ENCODE peak calls at places on chromosomes 13 and 19, in four cellular contexts. One of them, this sample, is unnamed.

GRCh38 chr13:32638739-32639138 is 52.5 kb downstream of the PDS5B start:
- DNase-seq in NCI-H69: no peak
- DNase-seq in activated T-helper 1 cell treated with anti-CD3 and anti-CD28 coated beads, Interleukin-12 subunit alpha, Interleukin-12 subunit beta, Interleukin-2, Interleukin-4 antibody, amounts not matched to agents 30 ng/mL and 10 ng/mL and 1 ng/mL, durations not matched to agents 14 hours and 24 hours and 36 hours: no peak
- DNase-seq in GM23338: no peak
- DNase-seq in this sample: no peak

GRCh38 chr13:50584856-50585580 is 258.5 kb downstream of the DLEU7 start:
- DNase-seq in NCI-H69: no peak
- DNase-seq in GM23338: peak
- DNase-seq in activated T-helper 1 cell treated with anti-CD3 and anti-CD28 coated beads, Interleukin-12 subunit alpha, Interleukin-12 subunit beta, Interleukin-2, Interleukin-4 antibody, amounts not matched to agents 30 ng/mL and 10 ng/mL and 1 ng/mL, durations not matched to agents 14 hours and 24 hours and 36 hours: no peak
- DNase-seq in this sample: no peak

GRCh38 chr13:24032674-24033073 is 127.8 kb upstream of the SPATA13 start:
- DNase-seq in activated T-helper 1 cell treated with anti-CD3 and anti-CD28 coated beads, Interleukin-12 subunit alpha, Interleukin-12 subunit beta, Interleukin-2, Interleukin-4 antibody, amounts not matched to agents 30 ng/mL and 10 ng/mL and 1 ng/mL, durations not matched to agents 14 hours and 24 hours and 36 hours: no peak
- DNase-seq in GM23338: no peak
- DNase-seq in NCI-H69: no peak
- DNase-seq in this sample: peak

GRCh38 chr19:29855771-29856510 is 44.1 kb downstream of the CCNE1 start:
- DNase-seq in NCI-H69: no peak
- DNase-seq in GM23338: no peak
- DNase-seq in activated T-helper 1 cell treated with anti-CD3 and anti-CD28 coated beads, Interleukin-12 subunit alpha, Interleukin-12 subunit beta, Interleukin-2, Interleukin-4 antibody, amounts not matched to agents 30 ng/mL and 10 ng/mL and 1 ng/mL, durations not matched to agents 14 hours and 24 hours and 36 hours: no peak
- DNase-seq in this sample: no peak

GRCh38 chr19:5001547-5002131 is 32.7 kb downstream of the KDM4B start:
- DNase-seq in activated T-helper 1 cell treated with anti-CD3 and anti-CD28 coated beads, Interleukin-12 subunit alpha, Interleukin-12 subunit beta, Interleukin-2, Interleukin-4 antibody, amounts not matched to agents 30 ng/mL and 10 ng/mL and 1 ng/mL, durations not matched to agents 14 hours and 24 hours and 36 hours: no peak
- DNase-seq in NCI-H69: peak
- DNase-seq in GM23338: peak
- DNase-seq in this sample: peak

GRCh38 chr19:12090807-12091206 is 26.3 kb downstream of the ZNF844 start:
- DNase-seq in NCI-H69: peak
- DNase-seq in activated T-helper 1 cell treated with anti-CD3 and anti-CD28 coated beads, Interleukin-12 subunit alpha, Interleukin-12 subunit beta, Interleukin-2, Interleukin-4 antibody, amounts not matched to agents 30 ng/mL and 10 ng/mL and 1 ng/mL, durations not matched to agents 14 hours and 24 hours and 36 hours: peak
- DNase-seq in GM23338: peak
- DNase-seq in this sample: peak

GRCh38 chr19:29890392-29890791 is 51.6 kb upstream of the URI1 start:
- DNase-seq in GM23338: no peak
- DNase-seq in NCI-H69: no peak
- DNase-seq in activated T-helper 1 cell treated with anti-CD3 and anti-CD28 coated beads, Interleukin-12 subunit alpha, Interleukin-12 subunit beta, Interleukin-2, Interleukin-4 antibody, amounts not matched to agents 30 ng/mL and 10 ng/mL and 1 ng/mL, durations not matched to agents 14 hours and 24 hours and 36 hours: no peak
- DNase-seq in this sample: no peak

GRCh38 chr19:5150902-5151741 is 182.2 kb downstream of the KDM4B start:
- DNase-seq in GM23338: peak
- DNase-seq in NCI-H69: no peak
- DNase-seq in activated T-helper 1 cell treated with anti-CD3 and anti-CD28 coated beads, Interleukin-12 subunit alpha, Interleukin-12 subunit beta, Interleukin-2, Interleukin-4 antibody, amounts not matched to agents 30 ng/mL and 10 ng/mL and 1 ng/mL, durations not matched to agents 14 hours and 24 hours and 36 hours: no peak
- DNase-seq in this sample: no peak

GRCh38 chr13:46926856-46927625 is 30.2 kb upstream of the HTR2A start:
- DNase-seq in NCI-H69: no peak
- DNase-seq in activated T-helper 1 cell treated with anti-CD3 and anti-CD28 coated beads, Interleukin-12 subunit alpha, Interleukin-12 subunit beta, Interleukin-2, Interleukin-4 antibody, amounts not matched to agents 30 ng/mL and 10 ng/mL and 1 ng/mL, durations not matched to agents 14 hours and 24 hours and 36 hours: no peak
- DNase-seq in GM23338: no peak
- DNase-seq in this sample: peak

GRCh38 chr13:97116754-97117153 is 105.4 kb upstream of the MBNL2 start:
- DNase-seq in NCI-H69: peak
- DNase-seq in GM23338: peak
- DNase-seq in activated T-helper 1 cell treated with anti-CD3 and anti-CD28 coated beads, Interleukin-12 subunit alpha, Interleukin-12 subunit beta, Interleukin-2, Interleukin-4 antibody, amounts not matched to agents 30 ng/mL and 10 ng/mL and 1 ng/mL, durations not matched to agents 14 hours and 24 hours and 36 hours: no peak
- DNase-seq in this sample: peak

GRCh38 chr13:111429064-111429558 is 108.7 kb downstream of the TEX29 start:
- DNase-seq in activated T-helper 1 cell treated with anti-CD3 and anti-CD28 coated beads, Interleukin-12 subunit alpha, Interleukin-12 subunit beta, Interleukin-2, Interleukin-4 antibody, amounts not matched to agents 30 ng/mL and 10 ng/mL and 1 ng/mL, durations not matched to agents 14 hours and 24 hours and 36 hours: peak
- DNase-seq in GM23338: peak
- DNase-seq in NCI-H69: peak
- DNase-seq in this sample: peak

GRCh38 chr13:112877496-112877895 is 91.5 kb upstream of the MCF2L start:
- DNase-seq in GM23338: no peak
- DNase-seq in NCI-H69: no peak
- DNase-seq in activated T-helper 1 cell treated with anti-CD3 and anti-CD28 coated beads, Interleukin-12 subunit alpha, Interleukin-12 subunit beta, Interleukin-2, Interleukin-4 antibody, amounts not matched to agents 30 ng/mL and 10 ng/mL and 1 ng/mL, durations not matched to agents 14 hours and 24 hours and 36 hours: no peak
- DNase-seq in this sample: no peak

GRCh38 chr19:33507021-33507956 is 14.3 kb downstream of the PEPD start:
- DNase-seq in NCI-H69: no peak
- DNase-seq in GM23338: peak
- DNase-seq in activated T-helper 1 cell treated with anti-CD3 and anti-CD28 coated beads, Interleukin-12 subunit alpha, Interleukin-12 subunit beta, Interleukin-2, Interleukin-4 antibody, amounts not matched to agents 30 ng/mL and 10 ng/mL and 1 ng/mL, durations not matched to agents 14 hours and 24 hours and 36 hours: no peak
- DNase-seq in this sample: no peak

GRCh38 chr19:49400034-49400433 is 12.0 kb downstream of the KASH5 start:
- DNase-seq in GM23338: no peak
- DNase-seq in NCI-H69: no peak
- DNase-seq in activated T-helper 1 cell treated with anti-CD3 and anti-CD28 coated beads, Interleukin-12 subunit alpha, Interleukin-12 subunit beta, Interleukin-2, Interleukin-4 antibody, amounts not matched to agents 30 ng/mL and 10 ng/mL and 1 ng/mL, durations not matched to agents 14 hours and 24 hours and 36 hours: no peak
- DNase-seq in this sample: no peak

GRCh38 chr19:7897289-7897688 is 6.4 kb upstream of the MAP2K7 start:
- DNase-seq in GM23338: no peak
- DNase-seq in NCI-H69: no peak
- DNase-seq in activated T-helper 1 cell treated with anti-CD3 and anti-CD28 coated beads, Interleukin-12 subunit alpha, Interleukin-12 subunit beta, Interleukin-2, Interleukin-4 antibody, amounts not matched to agents 30 ng/mL and 10 ng/mL and 1 ng/mL, durations not matched to agents 14 hours and 24 hours and 36 hours: no peak
- DNase-seq in this sample: no peak

GRCh38 chr13:25170554-25171107 is 1.5 kb downstream of the AMER2 start:
- DNase-seq in NCI-H69: peak
- DNase-seq in activated T-helper 1 cell treated with anti-CD3 and anti-CD28 coated beads, Interleukin-12 subunit alpha, Interleukin-12 subunit beta, Interleukin-2, Interleukin-4 antibody, amounts not matched to agents 30 ng/mL and 10 ng/mL and 1 ng/mL, durations not matched to agents 14 hours and 24 hours and 36 hours: no peak
- DNase-seq in GM23338: peak
- DNase-seq in this sample: no peak

GRCh38 chr13:39269411-39269810 is 231.2 kb downstream of the NHLRC3 start:
- DNase-seq in activated T-helper 1 cell treated with anti-CD3 and anti-CD28 coated beads, Interleukin-12 subunit alpha, Interleukin-12 subunit beta, Interleukin-2, Interleukin-4 antibody, amounts not matched to agents 30 ng/mL and 10 ng/mL and 1 ng/mL, durations not matched to agents 14 hours and 24 hours and 36 hours: no peak
- DNase-seq in GM23338: no peak
- DNase-seq in NCI-H69: no peak
- DNase-seq in this sample: no peak

GRCh38 chr19:53882391-53883050 is 524 bp downstream of the PRKCG start:
- DNase-seq in activated T-helper 1 cell treated with anti-CD3 and anti-CD28 coated beads, Interleukin-12 subunit alpha, Interleukin-12 subunit beta, Interleukin-2, Interleukin-4 antibody, amounts not matched to agents 30 ng/mL and 10 ng/mL and 1 ng/mL, durations not matched to agents 14 hours and 24 hours and 36 hours: no peak
- DNase-seq in GM23338: peak
- DNase-seq in NCI-H69: peak
- DNase-seq in this sample: no peak

GRCh38 chr13:102707465-102707864 is 12.6 kb upstream of the METTL21C start:
- DNase-seq in activated T-helper 1 cell treated with anti-CD3 and anti-CD28 coated beads, Interleukin-12 subunit alpha, Interleukin-12 subunit beta, Interleukin-2, Interleukin-4 antibody, amounts not matched to agents 30 ng/mL and 10 ng/mL and 1 ng/mL, durations not matched to agents 14 hours and 24 hours and 36 hours: no peak
- DNase-seq in GM23338: no peak
- DNase-seq in NCI-H69: peak
- DNase-seq in this sample: peak

GRCh38 chr13:112457081-112457480 is 80.9 kb downstream of the SPACA7 start:
- DNase-seq in activated T-helper 1 cell treated with anti-CD3 and anti-CD28 coated beads, Interleukin-12 subunit alpha, Interleukin-12 subunit beta, Interleukin-2, Interleukin-4 antibody, amounts not matched to agents 30 ng/mL and 10 ng/mL and 1 ng/mL, durations not matched to agents 14 hours and 24 hours and 36 hours: no peak
- DNase-seq in NCI-H69: no peak
- DNase-seq in GM23338: no peak
- DNase-seq in this sample: no peak

GRCh38 chr19:38830039-38830733 is 1.4 kb downstream of the ECH1 start:
- DNase-seq in GM23338: no peak
- DNase-seq in NCI-H69: no peak
- DNase-seq in activated T-helper 1 cell treated with anti-CD3 and anti-CD28 coated beads, Interleukin-12 subunit alpha, Interleukin-12 subunit beta, Interleukin-2, Interleukin-4 antibody, amounts not matched to agents 30 ng/mL and 10 ng/mL and 1 ng/mL, durations not matched to agents 14 hours and 24 hours and 36 hours: no peak
- DNase-seq in this sample: no peak

GRCh38 chr19:53182202-53182601 is 11.0 kb downstream of the ZNF665 start:
- DNase-seq in GM23338: no peak
- DNase-seq in NCI-H69: no peak
- DNase-seq in activated T-helper 1 cell treated with anti-CD3 and anti-CD28 coated beads, Interleukin-12 subunit alpha, Interleukin-12 subunit beta, Interleukin-2, Interleukin-4 antibody, amounts not matched to agents 30 ng/mL and 10 ng/mL and 1 ng/mL, durations not matched to agents 14 hours and 24 hours and 36 hours: no peak
- DNase-seq in this sample: no peak

GRCh38 chr19:31066385-31066784 is 282.9 kb downstream of the TSHZ3 start:
- DNase-seq in GM23338: no peak
- DNase-seq in NCI-H69: no peak
- DNase-seq in activated T-helper 1 cell treated with anti-CD3 and anti-CD28 coated beads, Interleukin-12 subunit alpha, Interleukin-12 subunit beta, Interleukin-2, Interleukin-4 antibody, amounts not matched to agents 30 ng/mL and 10 ng/mL and 1 ng/mL, durations not matched to agents 14 hours and 24 hours and 36 hours: no peak
- DNase-seq in this sample: peak

GRCh38 chr13:42486711-42487198 is 87.2 kb upstream of the TNFSF11 start:
- DNase-seq in GM23338: no peak
- DNase-seq in activated T-helper 1 cell treated with anti-CD3 and anti-CD28 coated beads, Interleukin-12 subunit alpha, Interleukin-12 subunit beta, Interleukin-2, Interleukin-4 antibody, amounts not matched to agents 30 ng/mL and 10 ng/mL and 1 ng/mL, durations not matched to agents 14 hours and 24 hours and 36 hours: no peak
- DNase-seq in NCI-H69: no peak
- DNase-seq in this sample: peak

GRCh38 chr13:101919541-101920306 is 467.2 kb downstream of the ITGBL1 start:
- DNase-seq in NCI-H69: peak
- DNase-seq in GM23338: peak
- DNase-seq in activated T-helper 1 cell treated with anti-CD3 and anti-CD28 coated beads, Interleukin-12 subunit alpha, Interleukin-12 subunit beta, Interleukin-2, Interleukin-4 antibody, amounts not matched to agents 30 ng/mL and 10 ng/mL and 1 ng/mL, durations not matched to agents 14 hours and 24 hours and 36 hours: no peak
- DNase-seq in this sample: peak

GRCh38 chr13:34294483-34295129 is 476.7 kb downstream of the RFC3 start:
- DNase-seq in activated T-helper 1 cell treated with anti-CD3 and anti-CD28 coated beads, Interleukin-12 subunit alpha, Interleukin-12 subunit beta, Interleukin-2, Interleukin-4 antibody, amounts not matched to agents 30 ng/mL and 10 ng/mL and 1 ng/mL, durations not matched to agents 14 hours and 24 hours and 36 hours: no peak
- DNase-seq in GM23338: no peak
- DNase-seq in NCI-H69: peak
- DNase-seq in this sample: peak

GRCh38 chr19:47270408-47270807 is 4.3 kb upstream of the INAFM1 start:
- DNase-seq in NCI-H69: no peak
- DNase-seq in GM23338: no peak
- DNase-seq in activated T-helper 1 cell treated with anti-CD3 and anti-CD28 coated beads, Interleukin-12 subunit alpha, Interleukin-12 subunit beta, Interleukin-2, Interleukin-4 antibody, amounts not matched to agents 30 ng/mL and 10 ng/mL and 1 ng/mL, durations not matched to agents 14 hours and 24 hours and 36 hours: no peak
- DNase-seq in this sample: no peak

GRCh38 chr13:47991859-47992258 is 9.2 kb downstream of the SUCLA2 start:
- DNase-seq in activated T-helper 1 cell treated with anti-CD3 and anti-CD28 coated beads, Interleukin-12 subunit alpha, Interleukin-12 subunit beta, Interleukin-2, Interleukin-4 antibody, amounts not matched to agents 30 ng/mL and 10 ng/mL and 1 ng/mL, durations not matched to agents 14 hours and 24 hours and 36 hours: no peak
- DNase-seq in NCI-H69: no peak
- DNase-seq in GM23338: no peak
- DNase-seq in this sample: no peak

GRCh38 chr19:6233827-6234511 is 45.8 kb downstream of the MLLT1 start:
- DNase-seq in GM23338: no peak
- DNase-seq in activated T-helper 1 cell treated with anti-CD3 and anti-CD28 coated beads, Interleukin-12 subunit alpha, Interleukin-12 subunit beta, Interleukin-2, Interleukin-4 antibody, amounts not matched to agents 30 ng/mL and 10 ng/mL and 1 ng/mL, durations not matched to agents 14 hours and 24 hours and 36 hours: no peak
- DNase-seq in NCI-H69: peak
- DNase-seq in this sample: peak

GRCh38 chr19:13162749-13163608 is 12.8 kb downstream of the IER2 start:
- DNase-seq in NCI-H69: peak
- DNase-seq in GM23338: peak
- DNase-seq in activated T-helper 1 cell treated with anti-CD3 and anti-CD28 coated beads, Interleukin-12 subunit alpha, Interleukin-12 subunit beta, Interleukin-2, Interleukin-4 antibody, amounts not matched to agents 30 ng/mL and 10 ng/mL and 1 ng/mL, durations not matched to agents 14 hours and 24 hours and 36 hours: peak
- DNase-seq in this sample: peak

GRCh38 chr19:6737284-6737872 is at the start of gene GPR108:
- DNase-seq in activated T-helper 1 cell treated with anti-CD3 and anti-CD28 coated beads, Interleukin-12 subunit alpha, Interleukin-12 subunit beta, Interleukin-2, Interleukin-4 antibody, amounts not matched to agents 30 ng/mL and 10 ng/mL and 1 ng/mL, durations not matched to agents 14 hours and 24 hours and 36 hours: peak
- DNase-seq in GM23338: peak
- DNase-seq in NCI-H69: no peak
- DNase-seq in this sample: peak

GRCh38 chr19:32789429-32789828 is 69.9 kb downstream of the TDRD12 start:
- DNase-seq in GM23338: no peak
- DNase-seq in activated T-helper 1 cell treated with anti-CD3 and anti-CD28 coated beads, Interleukin-12 subunit alpha, Interleukin-12 subunit beta, Interleukin-2, Interleukin-4 antibody, amounts not matched to agents 30 ng/mL and 10 ng/mL and 1 ng/mL, durations not matched to agents 14 hours and 24 hours and 36 hours: no peak
- DNase-seq in NCI-H69: no peak
- DNase-seq in this sample: no peak

This sample was measured in fibroblast of pulmonary artery.